ENCODE peak calls at places on chromosomes 2 and 18, in seven cellular contexts. N is heart right ventricle, P is Peyer's patch, A is left ventricle myocardium inferior, C is heart left ventricle, H is dorsolateral prefrontal cortex, U is ovary. R is an unnamed sample.
A peak's percentile ranks its signal among the peaks of the same experiment; 100 is the strongest.

GRCh38 chr2:24208490-24208889 is 33.6 kb downstream of the FAM228A start:
- DNase-seq in A (no peak), P (no peak), U (no peak), H (no peak), N (no peak), C (no peak), R (no peak)

GRCh38 chr2:10302479-10303173 is at the start of gene HPCAL1:
- DNase-seq in N (peak; percentile 88), A (peak; percentile 90), U (peak; percentile 89), P (peak; percentile 96), H (peak; percentile 68), C (peak; percentile 91), R (peak; percentile 88)

GRCh38 chr18:80245781-80246655 is 1.3 kb downstream of the PARD6G start:
- DNase-seq in N (no peak), U (peak; percentile 68), H (no peak), P (no peak), C (no peak), A (no peak), R (peak; percentile 28)

GRCh38 chr2:173749315-173749714 is 215.9 kb downstream of the SP3 start:
- DNase-seq in C (no peak), H (no peak), A (no peak), N (no peak), U (no peak), P (no peak), R (no peak)

GRCh38 chr2:219157396-219157795 is 3.2 kb downstream of the NHEJ1 start:
- DNase-seq in A (no peak), P (no peak), C (no peak), N (no peak), H (no peak), U (no peak), R (no peak)

GRCh38 chr2:174339971-174340399 is 5.2 kb downstream of the SP9 start:
- DNase-seq in H (no peak), C (no peak), U (no peak), A (no peak), N (no peak), P (no peak), R (no peak)

GRCh38 chr18:13614701-13615288 is 111.6 kb downstream of the FAM210A start:
- DNase-seq in H (no peak), C (peak; percentile 52), A (no peak), N (peak; percentile 29), U (no peak), P (peak; percentile 70), R (peak; percentile 62)

GRCh38 chr2:159137511-159138101 is 148.9 kb downstream of the WDSUB1 start:
- DNase-seq in H (no peak), A (no peak), U (no peak), C (no peak), P (no peak), N (peak; percentile 44), R (no peak)

GRCh38 chr18:9147440-9148238 is 11.1 kb downstream of the ANKRD12 start:
- DNase-seq in N (peak; percentile 37), H (no peak), U (no peak), P (peak; percentile 53), A (no peak), C (peak; percentile 27), R (no peak)

GRCh38 chr2:9984217-9984739 is 32.8 kb downstream of the GRHL1 start:
- DNase-seq in C (no peak), A (no peak), P (no peak), H (no peak), N (no peak), U (no peak), R (no peak)

GRCh38 chr2:241989074-241989473 is 119.5 kb downstream of the RTP5 start:
- DNase-seq in C (no peak), N (no peak), P (peak; percentile 52), U (no peak), H (no peak), A (no peak), R (no peak)

GRCh38 chr18:79772865-79773696 is 24.7 kb upstream of the KCNG2 start:
- DNase-seq in P (peak; percentile 30), C (no peak), H (no peak), N (no peak), U (no peak), A (no peak), R (no peak)

GRCh38 chr2:117537030-117537429 is 277.5 kb upstream of the DDX18 start:
- DNase-seq in H (no peak), P (no peak), U (no peak), C (no peak), A (no peak), N (no peak), R (no peak)

GRCh38 chr2:117536139-117536538 is 278.4 kb upstream of the DDX18 start:
- DNase-seq in A (no peak), C (no peak), P (no peak), U (no peak), H (no peak), N (no peak), R (no peak)
- TF ChIP-seq CTCF in A (peak; percentile 43), C (no peak), P (peak; percentile 49), U (no peak), H (no peak), N (peak; percentile 21), R (peak; percentile 7)

DNA sequence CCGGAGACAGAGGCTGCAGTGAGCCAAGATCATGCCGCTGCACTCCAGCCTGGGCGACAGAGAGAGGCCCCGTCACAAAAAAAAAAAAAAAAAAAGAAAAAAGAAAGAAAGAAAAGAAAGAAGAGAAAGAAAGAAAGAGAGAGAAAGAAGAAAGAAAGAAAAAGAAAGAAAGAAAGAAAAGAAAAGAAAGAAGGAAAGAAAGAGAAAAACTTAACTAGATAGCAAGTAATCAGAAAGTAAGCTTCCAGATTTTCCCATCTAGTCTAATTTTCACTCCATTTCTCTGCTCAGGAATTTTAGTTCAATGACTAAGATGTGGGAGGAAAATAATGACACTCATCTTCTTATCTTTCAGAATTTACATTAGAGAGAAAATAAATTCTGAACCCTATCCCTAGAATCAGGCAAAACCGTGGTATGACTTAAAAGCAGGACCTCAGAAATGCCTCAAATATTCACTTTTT is 2.4 kb downstream of the GFPT1 start:
- DNase-seq in C (no peak), P (no peak), A (no peak), U (no peak), H (no peak), N (no peak), R (no peak)
- H3K4me3 ChIP-seq in C (no peak overlapping the region), P (no peak overlapping the region), A (no peak overlapping the region), U (no peak overlapping the region), H (no peak overlapping the region), N (no peak overlapping the region), R (no peak overlapping the region)

GRCh38 chr2:65300134-65300771 is 72.6 kb downstream of the ACTR2 start:
- DNase-seq in U (peak; percentile 75), C (peak; percentile 81), N (peak; percentile 72), P (peak; percentile 68), H (peak; percentile 58), A (peak; percentile 87), R (peak; percentile 92)
- H3K27ac ChIP-seq in U (no peak overlapping the region), C (peak overlapping the region; percentile 64), N (peak overlapping the region; percentile 61), P (peak overlapping the region; percentile 62), H (peak overlapping the region; percentile 87), A (peak overlapping the region; percentile 86), R (peak overlapping the region; percentile 66)

DNA sequence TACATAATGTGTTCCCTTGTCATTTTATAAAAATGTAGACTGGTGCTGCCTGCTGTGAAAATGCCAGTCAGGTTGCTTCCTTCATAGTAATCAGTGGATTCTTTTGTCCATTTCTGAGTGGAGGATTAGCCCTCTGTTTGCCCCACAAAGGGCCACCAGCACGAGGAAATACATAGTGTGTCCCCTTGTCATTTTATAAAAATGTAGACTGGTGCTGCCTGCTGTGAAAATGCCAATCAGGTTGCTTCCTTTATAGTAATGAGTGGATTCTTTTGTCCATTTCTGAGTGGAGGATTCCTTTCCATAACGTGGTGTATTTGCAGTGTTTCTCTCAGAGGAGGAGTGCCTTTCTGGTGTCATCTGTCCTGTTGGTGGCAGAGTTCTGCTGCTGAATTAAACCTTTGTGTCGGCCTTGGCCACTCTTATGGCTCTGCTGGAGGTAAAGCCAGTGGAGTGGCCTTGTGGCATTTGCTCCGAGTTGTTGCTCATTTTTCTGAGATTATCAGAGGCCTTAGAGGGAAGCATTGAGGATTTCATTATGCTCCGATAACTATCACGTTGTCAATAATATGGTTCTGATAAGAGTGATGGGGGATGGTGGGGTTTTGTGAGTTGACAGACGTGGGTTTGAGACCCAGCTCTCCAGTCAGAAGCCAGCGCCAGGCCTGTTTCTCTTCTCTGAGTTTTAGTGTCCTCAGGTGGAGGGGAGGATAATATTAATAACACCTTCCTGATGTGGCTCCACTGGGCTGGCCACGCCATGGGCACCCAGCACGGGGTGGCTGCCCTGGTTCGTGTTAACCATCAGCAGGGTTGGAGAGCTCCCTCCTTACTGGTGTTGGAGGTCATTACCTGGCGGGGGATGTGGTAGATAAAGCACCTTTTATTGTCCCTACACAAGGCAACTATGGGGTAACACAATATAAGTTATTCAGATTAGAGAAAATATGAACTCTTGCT is 96.6 kb downstream of the NEDD4L start:
- DNase-seq in U (no peak), H (peak; percentile 36), N (no peak), P (no peak), C (no peak), A (no peak), R (no peak)
- TF ChIP-seq CTCF in U (no peak), H (peak; percentile 28), N (peak; percentile 14), P (peak; percentile 46), C (no peak), A (peak; percentile 46), R (no peak)

GRCh38 chr2:38797953-38798352 is 19.9 kb downstream of the GEMIN6 start:
- DNase-seq in H (no peak), P (no peak), C (no peak), N (no peak), U (no peak), A (no peak), R (no peak)
- H3K4me3 ChIP-seq in H (no peak overlapping the region), P (no peak overlapping the region), C (no peak overlapping the region), N (no peak overlapping the region), U (no peak overlapping the region), A (no peak overlapping the region), R (no peak overlapping the region)

DNA sequence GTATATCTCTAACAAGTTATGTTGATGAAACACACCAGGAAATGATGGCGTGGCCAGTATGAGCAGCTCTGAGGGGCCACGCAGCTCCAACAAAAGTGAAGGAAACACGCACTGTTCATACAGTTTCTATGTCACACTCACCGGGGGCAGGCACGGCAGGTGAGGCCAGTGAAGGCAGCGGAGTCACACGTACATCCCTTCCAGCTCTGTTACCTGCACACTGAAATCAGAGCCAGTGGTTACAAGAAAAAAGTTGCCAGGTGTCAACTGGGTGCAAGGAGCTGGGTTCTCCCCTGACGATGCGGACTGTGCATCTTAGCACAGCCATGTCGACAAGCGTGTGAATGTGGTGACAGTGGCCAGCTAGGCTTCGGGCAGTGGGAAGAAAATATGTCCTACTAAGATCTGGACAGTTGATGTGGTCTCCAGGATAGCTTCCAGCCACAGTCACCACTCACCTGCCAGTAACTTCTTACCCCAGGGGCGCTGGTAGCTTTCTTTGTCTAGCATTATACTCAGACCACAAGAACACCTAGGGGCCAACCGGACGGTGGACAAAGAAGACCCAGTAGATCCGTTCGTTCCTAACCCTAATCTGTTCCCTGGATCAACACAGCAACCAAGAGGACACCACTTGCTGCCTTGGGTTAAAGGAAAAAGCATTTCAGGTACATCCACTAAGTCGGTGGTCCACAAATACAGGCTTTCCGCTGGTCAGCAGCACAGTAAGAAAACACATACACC is 10.1 kb downstream of the HJURP start:
- DNase-seq in H (no peak), U (no peak), A (no peak), N (no peak), C (peak; percentile 5), P (peak; percentile 27), R (no peak)
- H3K27ac ChIP-seq in H (no peak overlapping the region), U (no peak overlapping the region), A (no peak overlapping the region), N (no peak overlapping the region), C (no peak overlapping the region), P (no peak overlapping the region), R (no peak overlapping the region)

R was measured in psoas muscle.